ENCODE peak calls at places on chromosomes 4 and X, in five cellular contexts. One of them, this sample, is unnamed.
A peak's percentile ranks its signal among the peaks of the same experiment; 100 is the strongest.

GRCh38 chr4:104451573-104451972 is 43.1 kb downstream of the CXXC4 start:
- DNase-seq in SW 1271: no peak
- DNase-seq in caudate nucleus: no peak
- DNase-seq in fibroblast of pulmonary artery: peak; percentile 8
- DNase-seq in stimulated activated CD4-positive, alpha-beta T cell treated with anti-CD3 and anti-CD28 coated beads, Interleukin-15, amount 100 ng/mL, for 24 hours: no peak
- DNase-seq in this sample: no peak

GRCh38 chr4:138097912-138098600 is 144.1 kb downstream of the SLC7A11 start:
- DNase-seq in caudate nucleus: no peak
- DNase-seq in SW 1271: no peak
- DNase-seq in stimulated activated CD4-positive, alpha-beta T cell treated with anti-CD3 and anti-CD28 coated beads, Interleukin-15, amount 100 ng/mL, for 24 hours: no peak
- DNase-seq in fibroblast of pulmonary artery: no peak
- DNase-seq in this sample: no peak

GRCh38 chr4:1331591-1332353 is 15.2 kb upstream of the UVSSA start:
- DNase-seq in fibroblast of pulmonary artery: no peak
- DNase-seq in caudate nucleus: no peak
- DNase-seq in stimulated activated CD4-positive, alpha-beta T cell treated with anti-CD3 and anti-CD28 coated beads, Interleukin-15, amount 100 ng/mL, for 24 hours: no peak
- DNase-seq in SW 1271: no peak
- DNase-seq in this sample: no peak

GRCh38 chr4:39568805-39569204 is 41.6 kb upstream of the UGDH start:
- DNase-seq in stimulated activated CD4-positive, alpha-beta T cell treated with anti-CD3 and anti-CD28 coated beads, Interleukin-15, amount 100 ng/mL, for 24 hours: no peak
- DNase-seq in caudate nucleus: no peak
- DNase-seq in fibroblast of pulmonary artery: no peak
- DNase-seq in SW 1271: no peak
- DNase-seq in this sample: no peak

GRCh38 chrX:3244203-3244743 is 102.2 kb downstream of the MXRA5 start:
- DNase-seq in caudate nucleus: no peak
- DNase-seq in SW 1271: no peak
- DNase-seq in fibroblast of pulmonary artery: peak; percentile 82
- DNase-seq in stimulated activated CD4-positive, alpha-beta T cell treated with anti-CD3 and anti-CD28 coated beads, Interleukin-15, amount 100 ng/mL, for 24 hours: no peak
- DNase-seq in this sample: no peak

GRCh38 chr4:181761130-181761529 is 482.1 kb upstream of the TENM3 start:
- DNase-seq in fibroblast of pulmonary artery: peak; percentile 24
- DNase-seq in stimulated activated CD4-positive, alpha-beta T cell treated with anti-CD3 and anti-CD28 coated beads, Interleukin-15, amount 100 ng/mL, for 24 hours: no peak
- DNase-seq in SW 1271: no peak
- DNase-seq in caudate nucleus: no peak
- DNase-seq in this sample: no peak

GRCh38 chrX:77742788-77743476 is 43.1 kb downstream of the ATRX start:
- DNase-seq in fibroblast of pulmonary artery: no peak
- DNase-seq in SW 1271: no peak
- DNase-seq in stimulated activated CD4-positive, alpha-beta T cell treated with anti-CD3 and anti-CD28 coated beads, Interleukin-15, amount 100 ng/mL, for 24 hours: no peak
- DNase-seq in caudate nucleus: peak; percentile 9
- DNase-seq in this sample: no peak

GRCh38 chrX:39318497-39319343 is 517.5 kb downstream of the MID1IP1 start:
- DNase-seq in caudate nucleus: no peak
- DNase-seq in stimulated activated CD4-positive, alpha-beta T cell treated with anti-CD3 and anti-CD28 coated beads, Interleukin-15, amount 100 ng/mL, for 24 hours: no peak
- DNase-seq in fibroblast of pulmonary artery: no peak
- DNase-seq in SW 1271: no peak
- DNase-seq in this sample: no peak

GRCh38 chr4:71255966-71256365 is 82.9 kb upstream of the SLC4A4 start:
- DNase-seq in fibroblast of pulmonary artery: no peak
- DNase-seq in stimulated activated CD4-positive, alpha-beta T cell treated with anti-CD3 and anti-CD28 coated beads, Interleukin-15, amount 100 ng/mL, for 24 hours: no peak
- DNase-seq in SW 1271: no peak
- DNase-seq in caudate nucleus: no peak
- DNase-seq in this sample: no peak

GRCh38 chr4:175071123-175071522 is 153.0 kb downstream of the ADAM29 start:
- DNase-seq in SW 1271: no peak
- DNase-seq in caudate nucleus: no peak
- DNase-seq in fibroblast of pulmonary artery: peak; percentile 17
- DNase-seq in stimulated activated CD4-positive, alpha-beta T cell treated with anti-CD3 and anti-CD28 coated beads, Interleukin-15, amount 100 ng/mL, for 24 hours: no peak
- DNase-seq in this sample: no peak

GRCh38 chr4:24053906-24054305 is 164.1 kb upstream of the PPARGC1A start:
- DNase-seq in caudate nucleus: no peak
- DNase-seq in fibroblast of pulmonary artery: no peak
- DNase-seq in stimulated activated CD4-positive, alpha-beta T cell treated with anti-CD3 and anti-CD28 coated beads, Interleukin-15, amount 100 ng/mL, for 24 hours: no peak
- DNase-seq in SW 1271: no peak
- DNase-seq in this sample: no peak

GRCh38 chr4:1244978-1245471 is 3.9 kb downstream of the CTBP1 start:
- DNase-seq in fibroblast of pulmonary artery: no peak
- DNase-seq in stimulated activated CD4-positive, alpha-beta T cell treated with anti-CD3 and anti-CD28 coated beads, Interleukin-15, amount 100 ng/mL, for 24 hours: no peak
- DNase-seq in SW 1271: no peak
- DNase-seq in caudate nucleus: no peak
- DNase-seq in this sample: no peak

GRCh38 chr4:113469023-113469390 is 292.5 kb downstream of the CAMK2D start:
- DNase-seq in caudate nucleus: no peak
- DNase-seq in fibroblast of pulmonary artery: peak; percentile 88
- DNase-seq in stimulated activated CD4-positive, alpha-beta T cell treated with anti-CD3 and anti-CD28 coated beads, Interleukin-15, amount 100 ng/mL, for 24 hours: no peak
- DNase-seq in SW 1271: no peak
- DNase-seq in this sample: no peak

GRCh38 chrX:11557120-11557519 is 108.6 kb downstream of the ARHGAP6 start:
- DNase-seq in SW 1271: no peak
- DNase-seq in fibroblast of pulmonary artery: peak; percentile 49
- DNase-seq in caudate nucleus: no peak
- DNase-seq in stimulated activated CD4-positive, alpha-beta T cell treated with anti-CD3 and anti-CD28 coated beads, Interleukin-15, amount 100 ng/mL, for 24 hours: no peak
- DNase-seq in this sample: no peak

GRCh38 chr4:53479731-53480525 is 102.5 kb downstream of the FIP1L1 start:
- DNase-seq in fibroblast of pulmonary artery: no peak
- DNase-seq in SW 1271: no peak
- DNase-seq in stimulated activated CD4-positive, alpha-beta T cell treated with anti-CD3 and anti-CD28 coated beads, Interleukin-15, amount 100 ng/mL, for 24 hours: no peak
- DNase-seq in caudate nucleus: no peak
- DNase-seq in this sample: no peak

GRCh38 chr4:114076865-114077264 is 97.4 kb upstream of the ARSJ start:
- DNase-seq in SW 1271: no peak
- DNase-seq in caudate nucleus: no peak
- DNase-seq in stimulated activated CD4-positive, alpha-beta T cell treated with anti-CD3 and anti-CD28 coated beads, Interleukin-15, amount 100 ng/mL, for 24 hours: no peak
- DNase-seq in fibroblast of pulmonary artery: peak; percentile 27
- DNase-seq in this sample: no peak

GRCh38 chrX:129706395-129707072 is 32.2 kb upstream of the XPNPEP2 start:
- DNase-seq in stimulated activated CD4-positive, alpha-beta T cell treated with anti-CD3 and anti-CD28 coated beads, Interleukin-15, amount 100 ng/mL, for 24 hours: no peak
- DNase-seq in SW 1271: no peak
- DNase-seq in caudate nucleus: peak; percentile 82
- DNase-seq in fibroblast of pulmonary artery: no peak
- DNase-seq in this sample: peak; percentile 2

GRCh38 chr4:107826427-107826980 is 1.8 kb downstream of the SGMS2 start:
- DNase-seq in stimulated activated CD4-positive, alpha-beta T cell treated with anti-CD3 and anti-CD28 coated beads, Interleukin-15, amount 100 ng/mL, for 24 hours: no peak
- DNase-seq in caudate nucleus: no peak
- DNase-seq in SW 1271: no peak
- DNase-seq in fibroblast of pulmonary artery: no peak
- DNase-seq in this sample: no peak

GRCh38 chr4:105145059-105145912 is 1.4 kb upstream of the TET2 start:
- DNase-seq in fibroblast of pulmonary artery: no peak
- DNase-seq in stimulated activated CD4-positive, alpha-beta T cell treated with anti-CD3 and anti-CD28 coated beads, Interleukin-15, amount 100 ng/mL, for 24 hours: no peak
- DNase-seq in SW 1271: no peak
- DNase-seq in caudate nucleus: no peak
- DNase-seq in this sample: no peak

GRCh38 chr4:42371306-42372063 is 25.8 kb upstream of the SHISA3 start:
- DNase-seq in stimulated activated CD4-positive, alpha-beta T cell treated with anti-CD3 and anti-CD28 coated beads, Interleukin-15, amount 100 ng/mL, for 24 hours: no peak
- DNase-seq in SW 1271: no peak
- DNase-seq in fibroblast of pulmonary artery: peak; percentile 88
- DNase-seq in caudate nucleus: no peak
- DNase-seq in this sample: peak; percentile 1

GRCh38 chr4:37464373-37464772 is 219.8 kb downstream of the NWD2 start:
- DNase-seq in SW 1271: no peak
- DNase-seq in caudate nucleus: no peak
- DNase-seq in fibroblast of pulmonary artery: no peak
- DNase-seq in stimulated activated CD4-positive, alpha-beta T cell treated with anti-CD3 and anti-CD28 coated beads, Interleukin-15, amount 100 ng/mL, for 24 hours: no peak
- DNase-seq in this sample: no peak

GRCh38 chr4:189124791-189125190 is 815.9 kb upstream of the FRG1 start:
- DNase-seq in caudate nucleus: no peak
- DNase-seq in fibroblast of pulmonary artery: no peak
- DNase-seq in stimulated activated CD4-positive, alpha-beta T cell treated with anti-CD3 and anti-CD28 coated beads, Interleukin-15, amount 100 ng/mL, for 24 hours: no peak
- DNase-seq in SW 1271: no peak
- DNase-seq in this sample: no peak

GRCh38 chrX:50618788-50619558 is 148.3 kb upstream of the DGKK start:
- DNase-seq in SW 1271: no peak
- DNase-seq in stimulated activated CD4-positive, alpha-beta T cell treated with anti-CD3 and anti-CD28 coated beads, Interleukin-15, amount 100 ng/mL, for 24 hours: no peak
- DNase-seq in fibroblast of pulmonary artery: peak; percentile 50
- DNase-seq in caudate nucleus: no peak
- DNase-seq in this sample: no peak

GRCh38 chrX:136710324-136710951 is 62.5 kb downstream of the CD40LG start:
- DNase-seq in SW 1271: no peak
- DNase-seq in stimulated activated CD4-positive, alpha-beta T cell treated with anti-CD3 and anti-CD28 coated beads, Interleukin-15, amount 100 ng/mL, for 24 hours: peak; percentile 21
- DNase-seq in fibroblast of pulmonary artery: peak; percentile 50
- DNase-seq in caudate nucleus: no peak
- DNase-seq in this sample: no peak

GRCh38 chr4:145609494-145610427 is 9.4 kb upstream of the MMAA start:
- DNase-seq in SW 1271: no peak
- DNase-seq in fibroblast of pulmonary artery: peak; percentile 88
- DNase-seq in caudate nucleus: peak; percentile 5
- DNase-seq in stimulated activated CD4-positive, alpha-beta T cell treated with anti-CD3 and anti-CD28 coated beads, Interleukin-15, amount 100 ng/mL, for 24 hours: peak; percentile 78
- DNase-seq in this sample: no peak